ENCODE peak calls at places on chromosomes 2 and 18, in six cellular contexts. E, F, W, H, I and L are unnamed samples.
A peak's percentile ranks its signal among the peaks of the same experiment; 100 is the strongest.

GRCh38 chr2:7794916-7795315 is 877.7 kb downstream of the RNF144A start:
- DNase-seq in F (no peak), I (peak; percentile 30), E (no peak), H (no peak), W (no peak), L (no peak)

GRCh38 chr18:79574938-79575525 is 104.6 kb upstream of the CTDP1 start:
- DNase-seq in I (no peak), F (no peak), H (no peak), W (no peak), E (no peak), L (no peak)

GRCh38 chr18:11320981-11321380 is 171.6 kb upstream of the PIEZO2 start:
- DNase-seq in F (no peak), E (peak; percentile 79), I (no peak), W (no peak), H (no peak), L (no peak)

GRCh38 chr2:60629263-60629662 is 75.8 kb upstream of the BCL11A start:
- DNase-seq in F (no peak), E (no peak), H (no peak), W (no peak), I (no peak), L (no peak)

GRCh38 chr2:8312861-8313768 is 368.7 kb upstream of the ID2 start:
- DNase-seq in F (peak; percentile 96), W (peak; percentile 47), H (no peak), I (no peak), E (peak; percentile 11), L (no peak)

GRCh38 chr2:207624170-207625013 is 802 bp downstream of the METTL21A start:
- DNase-seq in W (no peak), E (peak; percentile 70), F (no peak), H (no peak), I (peak; percentile 77), L (peak; percentile 28)

GRCh38 chr2:144288428-144288827 is 231.5 kb downstream of the ZEB2 start:
- DNase-seq in I (no peak), H (no peak), F (no peak), W (no peak), E (peak; percentile 51), L (no peak)

GRCh38 chr2:186349508-186349907 is 136.6 kb upstream of the ZC3H15 start:
- DNase-seq in H (no peak), I (no peak), F (no peak), W (peak; percentile 13), E (peak; percentile 90), L (no peak)

GRCh38 chr2:188333751-188334524 is 42.3 kb downstream of the GULP1 start:
- DNase-seq in W (no peak), F (no peak), E (peak; percentile 39), H (no peak), I (peak; percentile 26), L (peak; percentile 17)

GRCh38 chr18:48672671-48673340 is 134.0 kb downstream of the CTIF start:
- DNase-seq in E (no peak), H (no peak), F (no peak), W (no peak), I (no peak), L (no peak)

GRCh38 chr18:45330170-45330594 is 285.1 kb upstream of the SLC14A2 start:
- DNase-seq in I (no peak), E (no peak), H (no peak), W (no peak), F (no peak), L (peak; percentile 81)

GRCh38 chr2:105744909-105745853 is at the start of gene NCK2:
- DNase-seq in E (peak; percentile 29), F (no peak), W (no peak), I (peak; percentile 34), H (no peak), L (no peak)

GRCh38 chr2:105741617-105742016 is 3.1 kb upstream of the NCK2 start:
- DNase-seq in W (no peak), F (no peak), E (no peak), H (no peak), I (no peak), L (no peak)

GRCh38 chr2:105746177-105747080 is 1.7 kb downstream of the NCK2 start:
- DNase-seq in E (no peak), H (no peak), I (peak; percentile 89), F (peak; percentile 69), W (no peak), L (peak; percentile 30)

GRCh38 chr2:105747254-105747909 is 2.7 kb downstream of the NCK2 start:
- DNase-seq in W (no peak), I (no peak), E (peak; percentile 18), F (no peak), H (no peak), L (no peak)

DNA sequence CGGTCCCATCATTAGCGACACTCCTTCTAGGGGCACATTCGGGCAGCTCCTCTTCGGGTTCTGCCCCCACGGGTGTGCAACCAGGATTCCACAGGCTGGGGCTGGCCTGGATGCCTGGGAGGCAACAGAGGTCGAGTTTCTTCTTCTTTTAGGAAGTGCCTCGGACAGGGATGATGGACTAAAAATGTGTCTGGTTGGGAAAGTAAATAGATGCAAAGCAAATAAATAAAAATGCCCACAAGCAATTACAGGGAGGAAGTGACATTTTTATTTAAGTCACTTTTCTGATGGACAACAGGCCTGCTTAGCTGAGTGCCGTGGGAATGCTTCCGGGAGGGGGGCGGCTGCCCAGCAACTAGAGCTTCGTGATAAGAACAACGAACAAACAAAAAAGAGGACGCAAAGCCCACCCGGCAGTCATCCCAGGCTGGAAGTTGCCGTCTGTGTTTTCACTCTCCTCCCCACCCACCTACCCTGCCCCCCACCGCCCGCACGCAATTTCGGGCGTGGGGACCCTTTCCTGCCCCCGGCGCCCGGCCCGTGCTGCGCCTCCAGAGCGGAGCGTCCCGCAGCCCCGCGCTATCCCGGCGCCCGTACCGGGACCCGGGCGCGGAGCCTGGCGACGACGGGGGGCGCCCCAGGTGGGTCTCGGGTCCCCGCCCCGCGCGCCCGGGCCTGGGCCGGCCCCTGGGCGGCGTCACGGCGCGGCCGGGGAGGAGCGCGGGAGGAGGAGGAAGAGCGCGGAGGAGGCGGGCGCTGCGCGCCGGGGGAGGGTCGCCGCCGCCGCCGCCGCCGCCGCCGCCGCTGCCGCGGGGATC is 412 bp upstream of the NCK2 start:
- DNase-seq in I (peak; percentile 68), F (no peak), E (peak; percentile 28), H (no peak), W (no peak), L (no peak)
- TF ChIP-seq POLR2A in I (no peak), F (peak; percentile 44), E (no peak), H (no peak), W (no peak), L (peak; percentile 41)

GRCh38 chr2:46296840-46297545 is at the start of gene EPAS1:
- DNase-seq in I (peak; percentile 92), H (peak; percentile 61), F (peak; percentile 8), W (no peak), E (peak; percentile 76), L (peak; percentile 92)
- TF ChIP-seq POLR2A in I (peak; percentile 36), H (no peak), F (no peak), W (no peak), E (peak; percentile 97), L (peak; percentile 95)

DNA sequence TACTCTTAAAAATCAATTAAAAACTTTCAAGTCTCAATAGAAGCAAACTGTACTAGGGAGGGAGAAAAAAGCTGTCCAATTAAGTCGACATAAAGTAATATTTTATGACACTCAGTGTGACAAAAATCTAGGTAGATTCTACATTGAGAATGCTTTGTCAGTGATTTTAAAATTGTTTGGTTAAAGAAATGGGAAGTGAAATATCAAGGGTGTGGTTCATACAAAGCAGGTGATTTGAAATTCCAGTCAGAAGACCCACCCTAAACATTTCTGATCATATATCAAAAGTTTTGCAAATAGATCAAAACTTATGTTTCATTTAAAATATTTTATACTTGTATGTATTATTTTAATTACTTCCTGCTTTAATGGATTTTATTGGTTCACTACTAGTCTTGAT is 338.9 kb upstream of the DCC start:
- DNase-seq in W (no peak), H (no peak), F (no peak), E (no peak), I (no peak), L (no peak)
- TF ChIP-seq POLR2A in W (no peak), H (no peak), F (no peak), E (no peak), I (no peak), L (no peak)

DNA sequence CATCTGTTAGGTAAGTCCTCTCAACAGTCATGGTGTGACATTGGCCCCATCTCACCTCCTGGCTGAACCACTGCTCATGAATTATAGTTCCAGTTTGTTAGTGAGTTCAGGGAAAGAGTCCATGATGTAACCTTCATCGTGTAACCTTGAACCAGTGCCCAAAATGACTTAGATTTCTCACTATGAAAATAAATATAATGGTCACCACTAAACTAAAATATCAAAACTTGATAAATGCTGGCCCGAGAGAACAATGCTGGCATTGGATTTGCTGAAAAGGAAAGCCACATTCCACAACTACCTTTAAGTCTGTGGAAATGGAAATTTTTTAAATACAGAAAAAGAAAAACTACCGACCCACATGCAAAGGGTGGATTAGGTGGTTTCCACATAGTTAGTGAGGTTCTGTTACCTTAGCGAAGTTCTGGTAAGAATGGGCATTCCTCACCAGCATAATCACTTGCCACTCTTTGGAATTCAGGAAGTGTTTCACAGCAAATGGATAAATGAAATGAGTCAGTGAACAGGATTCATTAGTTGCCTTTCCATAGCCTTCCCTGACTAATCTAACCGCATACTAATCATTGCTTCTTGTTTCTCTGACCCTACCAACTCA is 133.9 kb upstream of the CTAGE1 start:
- DNase-seq in W (peak; percentile 27), I (no peak), H (no peak), F (no peak), E (peak; percentile 92), L (no peak)
- TF ChIP-seq POLR2A in W (no peak), I (no peak), H (no peak), F (no peak), E (peak; percentile 24), L (no peak)

DNA sequence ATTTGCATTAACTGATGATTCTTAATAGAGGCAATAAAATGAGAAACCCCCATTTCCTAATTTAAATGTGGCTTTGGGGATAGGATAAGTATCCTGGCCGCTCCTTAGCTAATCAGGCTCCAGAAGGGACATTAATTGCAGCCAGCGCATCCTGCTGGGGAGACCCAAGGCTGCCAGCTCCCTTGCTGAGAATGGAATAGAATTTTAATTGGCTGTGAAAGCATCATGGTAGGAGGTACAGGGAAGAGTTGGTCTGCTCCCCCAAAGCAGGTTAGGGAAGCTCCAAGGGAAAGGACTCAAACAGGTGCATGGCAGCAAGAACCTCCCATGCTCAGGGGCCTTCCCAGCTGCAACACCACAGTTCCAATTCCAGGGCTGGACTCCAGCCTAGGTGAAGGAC is 71.4 kb downstream of the MARCHF4 start:
- DNase-seq in H (no peak), I (no peak), W (no peak), F (no peak), E (no peak), L (no peak)
- TF ChIP-seq POLR2A in H (no peak), I (no peak), W (no peak), F (no peak), E (no peak), L (no peak)

GRCh38 chr2:73175663-73176204 is 26.6 kb upstream of the NOTO start:
- DNase-seq in I (peak; percentile 93), F (no peak), W (no peak), E (peak; percentile 62), H (no peak), L (peak; percentile 31)
- TF ChIP-seq POLR2A in I (no peak), F (no peak), W (no peak), E (no peak), H (no peak), L (no peak)